ENCODE peak calls at places on chromosomes 2 and 18, in four cellular contexts. J is stimulated activated CD4-positive, alpha-beta T cell treated with anti-CD3 and anti-CD28 coated beads, Interleukin-4, amount 100 ng/mL, for 1 hour; V is AG09309; R is Daoy. X is an unnamed sample.

GRCh38 chr2:71796174-71796592 is 342.8 kb downstream of the DYSF start:
- DNase-seq in J (no peak), V (peak), R (peak), X (peak)

GRCh38 chr2:133717497-133717896 is 149.2 kb upstream of the NCKAP5 start:
- DNase-seq in J (no peak), V (peak), R (peak), X (no peak)

GRCh38 chr2:238929242-238930081 is 81.6 kb downstream of the TWIST2 start:
- DNase-seq in J (no peak), V (no peak), R (no peak), X (peak)

GRCh38 chr2:46298522-46299351 is 1.5 kb downstream of the EPAS1 start:
- DNase-seq in J (peak), V (no peak), R (peak), X (no peak)

GRCh38 chr2:1817256-1818127 is 73.2 kb upstream of the PXDN start:
- DNase-seq in J (peak), V (peak), R (peak), X (peak)

GRCh38 chr18:11104307-11104706 is 45.1 kb downstream of the PIEZO2 start:
- DNase-seq in J (no peak), V (no peak), R (no peak), X (no peak)

GRCh38 chr2:127389778-127390435 is 2.1 kb upstream of the MAP3K2 start:
- DNase-seq in J (no peak), V (no peak), R (no peak), X (no peak)

GRCh38 chr2:51025942-51026574 is 5.9 kb downstream of the NRXN1 start:
- DNase-seq in J (no peak), V (no peak), R (no peak), X (no peak)

GRCh38 chr2:64543006-64543697 is 19.0 kb downstream of the AFTPH start:
- DNase-seq in J (no peak), V (no peak), R (no peak), X (no peak)

GRCh38 chr18:9062418-9062751 is 40.1 kb upstream of the NDUFV2 start:
- DNase-seq in J (no peak), V (no peak), R (no peak), X (no peak)

GRCh38 chr2:139155991-139156390 is 375.8 kb upstream of the NXPH2 start:
- DNase-seq in J (no peak), V (no peak), R (no peak), X (no peak)

GRCh38 chr2:27271631-27272340 is 3.4 kb upstream of the DNAJC5G start:
- DNase-seq in J (no peak), V (no peak), R (no peak), X (no peak)

GRCh38 chr18:56309104-56309503 is 329.3 kb downstream of the TXNL1 start:
- DNase-seq in J (no peak), V (no peak), R (no peak), X (no peak)

GRCh38 chr2:113200736-113201490 is 27.1 kb downstream of the PSD4 start:
- DNase-seq in J (no peak), V (no peak), R (no peak), X (no peak)

GRCh38 chr18:42196651-42197050 is 241.6 kb downstream of the PIK3C3 start:
- DNase-seq in J (no peak), V (no peak), R (no peak), X (no peak)

GRCh38 chr2:172101707-172102158 is 967 bp downstream of the DLX2 start:
- DNase-seq in J (no peak), V (no peak), R (no peak), X (no peak)

GRCh38 chr2:121697108-121697631 is 39.5 kb downstream of the NIFK start:
- DNase-seq in J (no peak), V (no peak), R (no peak), X (no peak)

GRCh38 chr2:42922790-42923631 is 130.6 kb upstream of the HAAO start:
- DNase-seq in J (no peak), V (peak), R (no peak), X (peak)

GRCh38 chr2:136238552-136239346 is 120.8 kb upstream of the CXCR4 start:
- DNase-seq in J (peak), V (no peak), R (peak), X (no peak)

GRCh38 chr18:9474103-9474982 is 970 bp upstream of the RALBP1 start:
- DNase-seq in J (no peak), V (peak), R (no peak), X (peak)

GRCh38 chr2:215554689-215555088 is 118.8 kb upstream of the FN1 start:
- DNase-seq in J (no peak), V (no peak), R (no peak), X (peak)

GRCh38 chr2:70768585-70769085 is 635 bp upstream of the ADD2 start:
- DNase-seq in J (no peak), V (no peak), R (no peak), X (no peak)

GRCh38 chr2:101305492-101306123 is 2.9 kb downstream of the RNF149 start:
- DNase-seq in J (no peak), V (peak), R (peak), X (no peak)

GRCh38 chr2:28390857-28391563 is 1.6 kb upstream of the FOSL2 start:
- DNase-seq in J (peak), V (no peak), R (peak), X (no peak)

GRCh38 chr2:177531706-177532105 is 139.1 kb downstream of the AGPS start:
- DNase-seq in J (no peak), V (no peak), R (no peak), X (no peak)

GRCh38 chr2:30400151-30400954 is 46.7 kb upstream of the LCLAT1 start:
- DNase-seq in J (no peak), V (no peak), R (no peak), X (no peak)

GRCh38 chr2:135948642-135949355 is 36.6 kb downstream of the DARS1 start:
- DNase-seq in J (no peak), V (peak), R (peak), X (no peak)

GRCh38 chr2:238238766-238239551 is 879 bp downstream of the HES6 start:
- DNase-seq in J (peak), V (no peak), R (peak), X (no peak)

GRCh38 chr2:165793161-165793778 is 777 bp downstream of the GALNT3 start:
- DNase-seq in J (peak), V (no peak), R (peak), X (no peak)

GRCh38 chr2:42510191-42510929 is 16.6 kb upstream of the KCNG3 start:
- DNase-seq in J (no peak), V (no peak), R (peak), X (no peak)

GRCh38 chr18:79915161-79916127 is 36.0 kb downstream of the SLC66A2 start:
- DNase-seq in J (no peak), V (no peak), R (no peak), X (no peak)

GRCh38 chr2:23745726-23746105 is 181.2 kb downstream of the ATAD2B start:
- DNase-seq in J (no peak), V (no peak), R (peak), X (peak)

GRCh38 chr18:58087928-58088722 is 44.1 kb downstream of the NEDD4L start:
- DNase-seq in J (no peak), V (no peak), R (peak), X (no peak)

GRCh38 chr2:26989156-26989555 is 18.7 kb downstream of the MAPRE3 start:
- DNase-seq in J (no peak), V (no peak), R (peak), X (no peak)

GRCh38 chr18:44819944-44820510 is 139.3 kb downstream of the SETBP1 start:
- DNase-seq in J (no peak), V (no peak), R (peak), X (no peak)